ENCODE peak calls at places on chromosomes 2 and 18, in nine cellular contexts. One of them, this sample, is unnamed.

GRCh38 chr2:201070966-201071304 is 536 bp downstream of the HYCC2 start:
- DNase-seq in right cardiac atrium: no peak
- DNase-seq in dorsolateral prefrontal cortex: no peak
- DNase-seq in colonic mucosa: peak
- DNase-seq in GM06990: no peak
- DNase-seq in mesendoderm: peak
- DNase-seq in gastrocnemius medialis: no peak
- DNase-seq in Panc1: no peak
- DNase-seq in prostate gland: no peak
- DNase-seq in this sample: no peak

GRCh38 chr2:47485177-47485576 is 82.2 kb downstream of the MSH2 start:
- DNase-seq in colonic mucosa: no peak
- DNase-seq in GM06990: no peak
- DNase-seq in right cardiac atrium: no peak
- DNase-seq in Panc1: no peak
- DNase-seq in gastrocnemius medialis: no peak
- DNase-seq in mesendoderm: no peak
- DNase-seq in prostate gland: no peak
- DNase-seq in dorsolateral prefrontal cortex: no peak
- DNase-seq in this sample: no peak

GRCh38 chr18:40414155-40414754 is 1540.8 kb upstream of the PIK3C3 start:
- DNase-seq in right cardiac atrium: no peak
- DNase-seq in prostate gland: no peak
- DNase-seq in colonic mucosa: no peak
- DNase-seq in GM06990: no peak
- DNase-seq in dorsolateral prefrontal cortex: no peak
- DNase-seq in Panc1: no peak
- DNase-seq in mesendoderm: no peak
- DNase-seq in gastrocnemius medialis: no peak
- DNase-seq in this sample: no peak

GRCh38 chr2:20669609-20670314 is 2.8 kb downstream of the GDF7 start:
- DNase-seq in gastrocnemius medialis: no peak
- DNase-seq in GM06990: no peak
- DNase-seq in right cardiac atrium: no peak
- DNase-seq in Panc1: no peak
- DNase-seq in prostate gland: no peak
- DNase-seq in dorsolateral prefrontal cortex: no peak
- DNase-seq in colonic mucosa: no peak
- DNase-seq in mesendoderm: no peak
- DNase-seq in this sample: no peak

GRCh38 chr2:30165050-30165520 is 18.3 kb downstream of the YPEL5 start:
- DNase-seq in mesendoderm: peak
- DNase-seq in gastrocnemius medialis: peak
- DNase-seq in prostate gland: peak
- DNase-seq in GM06990: peak
- DNase-seq in Panc1: peak
- DNase-seq in colonic mucosa: peak
- DNase-seq in right cardiac atrium: peak
- DNase-seq in dorsolateral prefrontal cortex: no peak
- DNase-seq in this sample: peak

GRCh38 chr2:223797073-223797472 is 40.3 kb downstream of the AP1S3 start:
- DNase-seq in right cardiac atrium: no peak
- DNase-seq in colonic mucosa: no peak
- DNase-seq in prostate gland: no peak
- DNase-seq in mesendoderm: no peak
- DNase-seq in GM06990: no peak
- DNase-seq in Panc1: no peak
- DNase-seq in dorsolateral prefrontal cortex: no peak
- DNase-seq in gastrocnemius medialis: no peak
- DNase-seq in this sample: no peak

GRCh38 chr18:34729740-34730338 is 19.7 kb downstream of the DTNA start:
- DNase-seq in dorsolateral prefrontal cortex: no peak
- DNase-seq in gastrocnemius medialis: peak
- DNase-seq in colonic mucosa: no peak
- DNase-seq in Panc1: no peak
- DNase-seq in right cardiac atrium: peak
- DNase-seq in mesendoderm: peak
- DNase-seq in GM06990: no peak
- DNase-seq in prostate gland: no peak
- DNase-seq in this sample: no peak

GRCh38 chr2:44325897-44326296 is 35.4 kb downstream of the PREPL start:
- DNase-seq in GM06990: no peak
- DNase-seq in dorsolateral prefrontal cortex: no peak
- DNase-seq in mesendoderm: no peak
- DNase-seq in prostate gland: no peak
- DNase-seq in colonic mucosa: no peak
- DNase-seq in gastrocnemius medialis: no peak
- DNase-seq in right cardiac atrium: no peak
- DNase-seq in Panc1: no peak
- DNase-seq in this sample: no peak

GRCh38 chr2:237692601-237693079 is 65.3 kb downstream of the LRRFIP1 start:
- DNase-seq in dorsolateral prefrontal cortex: no peak
- DNase-seq in prostate gland: no peak
- DNase-seq in Panc1: no peak
- DNase-seq in GM06990: no peak
- DNase-seq in gastrocnemius medialis: no peak
- DNase-seq in mesendoderm: peak
- DNase-seq in right cardiac atrium: peak
- DNase-seq in colonic mucosa: no peak
- DNase-seq in this sample: no peak

DNA sequence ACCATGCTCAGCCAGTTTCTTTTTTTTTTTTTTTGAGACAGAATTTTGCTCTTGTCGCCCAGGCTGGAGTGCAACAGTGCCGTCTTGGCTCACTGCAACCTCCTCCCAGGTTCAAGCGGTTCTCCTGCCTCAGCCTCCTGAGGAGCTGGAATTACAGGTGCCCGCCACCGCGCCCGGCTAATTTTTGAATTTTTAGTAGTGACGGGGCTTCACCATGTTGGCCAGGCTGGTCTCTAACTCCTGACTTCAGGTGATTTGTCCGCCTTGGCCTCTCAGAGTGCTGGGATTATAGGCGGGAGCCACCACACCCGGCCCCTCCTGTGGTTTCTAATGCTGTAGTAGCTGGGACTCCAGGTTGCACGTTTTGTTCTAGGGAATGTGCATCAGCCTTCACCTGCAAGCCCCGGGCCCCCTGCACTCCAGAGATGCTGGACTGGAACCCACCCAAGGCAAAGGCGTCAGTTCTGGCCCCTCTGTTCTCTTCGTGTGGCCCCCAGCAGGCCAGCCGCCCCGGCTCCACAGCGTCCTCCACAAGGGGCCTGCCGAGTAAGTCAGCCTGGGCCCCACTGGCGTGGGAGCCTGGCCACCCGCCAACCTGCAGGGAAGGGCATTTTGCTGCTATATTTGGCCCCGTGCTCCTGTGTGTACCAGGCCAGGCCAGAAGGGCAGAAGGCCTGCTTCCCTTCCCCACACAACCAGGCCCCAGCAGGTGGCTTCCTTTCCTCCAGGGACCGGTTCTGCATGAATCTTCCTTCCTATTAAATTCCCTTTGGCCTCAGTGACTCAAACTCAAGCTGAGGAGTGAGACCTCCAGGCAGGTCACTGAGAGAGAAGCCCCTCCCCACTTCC is 25.7 kb upstream of the B3GNT7 start:
- DNase-seq in gastrocnemius medialis: no peak
- DNase-seq in GM06990: no peak
- DNase-seq in dorsolateral prefrontal cortex: peak
- DNase-seq in mesendoderm: peak
- DNase-seq in right cardiac atrium: no peak
- DNase-seq in colonic mucosa: no peak
- DNase-seq in Panc1: no peak
- DNase-seq in prostate gland: no peak
- DNase-seq in this sample: no peak
- H3K4me3 ChIP-seq in gastrocnemius medialis: no peak
- H3K4me3 ChIP-seq in GM06990: no peak
- H3K4me3 ChIP-seq in dorsolateral prefrontal cortex: no peak
- H3K4me3 ChIP-seq in mesendoderm: no peak
- H3K4me3 ChIP-seq in right cardiac atrium: no peak
- H3K4me3 ChIP-seq in colonic mucosa: no peak
- H3K4me3 ChIP-seq in Panc1: no peak
- H3K4me3 ChIP-seq in prostate gland: no peak
- H3K4me3 ChIP-seq in this sample: no peak

GRCh38 chr2:108220942-108221541 is 18.7 kb upstream of the SULT1C3 start:
- DNase-seq in mesendoderm: no peak
- DNase-seq in gastrocnemius medialis: no peak
- DNase-seq in right cardiac atrium: peak
- DNase-seq in dorsolateral prefrontal cortex: no peak
- DNase-seq in prostate gland: peak
- DNase-seq in GM06990: no peak
- DNase-seq in Panc1: no peak
- DNase-seq in colonic mucosa: no peak
- DNase-seq in this sample: no peak
- H3K4me3 ChIP-seq in mesendoderm: no peak
- H3K4me3 ChIP-seq in gastrocnemius medialis: no peak
- H3K4me3 ChIP-seq in right cardiac atrium: no peak
- H3K4me3 ChIP-seq in dorsolateral prefrontal cortex: no peak
- H3K4me3 ChIP-seq in prostate gland: no peak
- H3K4me3 ChIP-seq in GM06990: no peak
- H3K4me3 ChIP-seq in Panc1: no peak
- H3K4me3 ChIP-seq in colonic mucosa: no peak
- H3K4me3 ChIP-seq in this sample: no peak

GRCh38 chr2:153477641-153478288 is 797 bp downstream of the RPRM start:
- DNase-seq in gastrocnemius medialis: no peak
- DNase-seq in colonic mucosa: no peak
- DNase-seq in Panc1: no peak
- DNase-seq in prostate gland: no peak
- DNase-seq in GM06990: peak
- DNase-seq in right cardiac atrium: peak
- DNase-seq in dorsolateral prefrontal cortex: no peak
- DNase-seq in mesendoderm: peak
- DNase-seq in this sample: no peak

GRCh38 chr2:153477096-153477555 is 1.4 kb downstream of the RPRM start:
- DNase-seq in gastrocnemius medialis: no peak
- DNase-seq in Panc1: no peak
- DNase-seq in colonic mucosa: no peak
- DNase-seq in GM06990: no peak
- DNase-seq in mesendoderm: peak
- DNase-seq in right cardiac atrium: peak
- DNase-seq in dorsolateral prefrontal cortex: no peak
- DNase-seq in prostate gland: no peak
- DNase-seq in this sample: no peak

GRCh38 chr2:153478289-153479261 is at the start of gene RPRM:
- DNase-seq in gastrocnemius medialis: no peak
- DNase-seq in mesendoderm: peak
- DNase-seq in dorsolateral prefrontal cortex: peak
- DNase-seq in prostate gland: peak
- DNase-seq in GM06990: peak
- DNase-seq in colonic mucosa: peak
- DNase-seq in right cardiac atrium: peak
- DNase-seq in Panc1: no peak
- DNase-seq in this sample: no peak

GRCh38 chr2:153476491-153477095 is 2.0 kb downstream of the RPRM start:
- DNase-seq in gastrocnemius medialis: no peak
- DNase-seq in mesendoderm: peak
- DNase-seq in dorsolateral prefrontal cortex: no peak
- DNase-seq in right cardiac atrium: peak
- DNase-seq in prostate gland: no peak
- DNase-seq in Panc1: no peak
- DNase-seq in colonic mucosa: no peak
- DNase-seq in GM06990: no peak
- DNase-seq in this sample: no peak

GRCh38 chr2:153479527-153479926 is 965 bp upstream of the RPRM start:
- DNase-seq in colonic mucosa: no peak
- DNase-seq in GM06990: no peak
- DNase-seq in dorsolateral prefrontal cortex: no peak
- DNase-seq in right cardiac atrium: no peak
- DNase-seq in prostate gland: no peak
- DNase-seq in mesendoderm: no peak
- DNase-seq in gastrocnemius medialis: no peak
- DNase-seq in Panc1: no peak
- DNase-seq in this sample: no peak
- H3K4me3 ChIP-seq in colonic mucosa: no peak
- H3K4me3 ChIP-seq in GM06990: no peak
- H3K4me3 ChIP-seq in dorsolateral prefrontal cortex: no peak
- H3K4me3 ChIP-seq in right cardiac atrium: no peak
- H3K4me3 ChIP-seq in prostate gland: no peak
- H3K4me3 ChIP-seq in mesendoderm: no peak
- H3K4me3 ChIP-seq in gastrocnemius medialis: no peak
- H3K4me3 ChIP-seq in Panc1: no peak
- H3K4me3 ChIP-seq in this sample: no peak

GRCh38 chr2:239671916-239672849 is 271.4 kb upstream of the HDAC4 start:
- DNase-seq in mesendoderm: no peak
- DNase-seq in dorsolateral prefrontal cortex: no peak
- DNase-seq in right cardiac atrium: no peak
- DNase-seq in prostate gland: no peak
- DNase-seq in colonic mucosa: no peak
- DNase-seq in GM06990: no peak
- DNase-seq in Panc1: no peak
- DNase-seq in gastrocnemius medialis: no peak
- DNase-seq in this sample: no peak

GRCh38 chr2:239669181-239669898 is 268.5 kb upstream of the HDAC4 start:
- DNase-seq in Panc1: no peak
- DNase-seq in dorsolateral prefrontal cortex: no peak
- DNase-seq in prostate gland: no peak
- DNase-seq in colonic mucosa: peak
- DNase-seq in gastrocnemius medialis: no peak
- DNase-seq in mesendoderm: peak
- DNase-seq in right cardiac atrium: no peak
- DNase-seq in GM06990: no peak
- DNase-seq in this sample: no peak

GRCh38 chr2:239669899-239670460 is 269.2 kb upstream of the HDAC4 start:
- DNase-seq in Panc1: no peak
- DNase-seq in dorsolateral prefrontal cortex: no peak
- DNase-seq in right cardiac atrium: no peak
- DNase-seq in gastrocnemius medialis: no peak
- DNase-seq in GM06990: no peak
- DNase-seq in colonic mucosa: no peak
- DNase-seq in mesendoderm: no peak
- DNase-seq in prostate gland: no peak
- DNase-seq in this sample: no peak

GRCh38 chr2:239671471-239671870 is 270.7 kb upstream of the HDAC4 start:
- DNase-seq in colonic mucosa: no peak
- DNase-seq in prostate gland: no peak
- DNase-seq in mesendoderm: no peak
- DNase-seq in dorsolateral prefrontal cortex: no peak
- DNase-seq in right cardiac atrium: no peak
- DNase-seq in GM06990: no peak
- DNase-seq in gastrocnemius medialis: no peak
- DNase-seq in Panc1: no peak
- DNase-seq in this sample: no peak

DNA sequence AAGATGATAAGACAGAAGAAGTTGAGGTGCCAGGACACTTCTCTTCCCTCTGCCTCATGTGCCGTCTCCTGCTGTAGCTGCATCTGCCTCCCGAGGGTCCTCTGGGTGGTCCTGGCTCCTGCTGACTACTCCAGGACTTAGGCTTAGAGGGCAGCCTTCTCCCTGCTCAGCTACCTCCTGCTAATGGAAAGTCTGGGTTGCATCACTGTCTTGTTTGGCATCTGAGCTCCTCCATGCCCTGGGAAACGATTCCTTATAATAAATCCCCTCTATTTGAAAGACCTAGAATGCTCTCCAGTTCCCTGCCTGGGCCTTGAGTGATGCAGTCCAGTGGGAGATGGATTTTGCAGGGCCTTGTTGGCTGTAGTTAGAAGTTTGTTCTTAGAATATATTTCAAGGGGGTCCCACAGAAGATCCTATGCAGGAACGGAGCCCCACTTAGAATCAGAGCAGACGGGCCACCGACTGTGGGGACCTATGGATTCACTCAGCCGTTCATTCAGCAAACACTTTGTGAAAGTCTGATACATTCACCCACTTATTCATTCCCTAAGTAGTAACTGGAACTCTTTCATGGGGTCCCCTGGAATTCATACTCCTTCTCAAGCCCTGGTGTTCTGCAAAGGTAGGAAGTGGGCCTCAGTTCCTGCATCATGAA is 269.8 kb upstream of the HDAC4 start:
- DNase-seq in dorsolateral prefrontal cortex: no peak
- DNase-seq in Panc1: no peak
- DNase-seq in mesendoderm: no peak
- DNase-seq in colonic mucosa: no peak
- DNase-seq in gastrocnemius medialis: no peak
- DNase-seq in prostate gland: no peak
- DNase-seq in GM06990: no peak
- DNase-seq in right cardiac atrium: no peak
- DNase-seq in this sample: no peak
- H3K4me3 ChIP-seq in dorsolateral prefrontal cortex: no peak
- H3K4me3 ChIP-seq in Panc1: no peak
- H3K4me3 ChIP-seq in mesendoderm: no peak
- H3K4me3 ChIP-seq in colonic mucosa: no peak
- H3K4me3 ChIP-seq in gastrocnemius medialis: no peak
- H3K4me3 ChIP-seq in prostate gland: no peak
- H3K4me3 ChIP-seq in GM06990: no peak
- H3K4me3 ChIP-seq in right cardiac atrium: no peak
- H3K4me3 ChIP-seq in this sample: no peak

This sample was measured in GM12864.